ENCODE peak calls at places on chromosomes 4 and X, in seven cellular contexts. H is H9, X is cardiac muscle cell, S is AG09309, J is D721Med, O is WTC11, E is fibroblast of mammary gland. R is an unnamed sample.

GRCh38 chr4:118762753-118763477 is 73.0 kb downstream of the SEC24D start:
- DNase-seq in O (no peak), J (no peak), X (no peak), H (no peak), S (no peak), E (no peak), R (no peak)

GRCh38 chr4:169286562-169287301 is 16.0 kb upstream of the SH3RF1 start:
- DNase-seq in O (peak; percentile 23), J (no peak), S (no peak), E (peak; percentile 29), X (no peak), H (no peak), R (no peak)

GRCh38 chrX:10008483-10009056 is 41.4 kb downstream of the CLDN34 start:
- DNase-seq in O (no peak), J (no peak), S (no peak), E (no peak), X (no peak), H (no peak), R (no peak)

GRCh38 chrX:11899091-11899490 is 141.1 kb downstream of the MSL3 start:
- DNase-seq in H (no peak), S (no peak), O (no peak), E (peak; percentile 53), X (no peak), J (no peak), R (no peak)

GRCh38 chr4:16116019-16116418 is 32.2 kb upstream of the PROM1 start:
- DNase-seq in X (peak; percentile 71), E (no peak), S (no peak), H (peak; percentile 21), J (no peak), O (no peak), R (no peak)

GRCh38 chr4:142331132-142331531 is 515.0 kb downstream of the INPP4B start:
- DNase-seq in H (no peak), S (no peak), X (no peak), O (no peak), E (peak; percentile 44), J (no peak), R (no peak)

GRCh38 chrX:17732138-17732783 is 5.0 kb upstream of the SCML1 start:
- DNase-seq in S (no peak), H (no peak), E (peak; percentile 23), X (no peak), J (no peak), O (no peak), R (no peak)

GRCh38 chr4:26140150-26140898 is 180.5 kb upstream of the RBPJ start:
- DNase-seq in O (no peak), E (peak; percentile 57), S (peak; percentile 47), X (no peak), H (no peak), J (no peak), R (no peak)

GRCh38 chrX:20477836-20478532 is 211.3 kb upstream of the RPS6KA3 start:
- DNase-seq in H (no peak), J (no peak), X (no peak), O (no peak), E (no peak), S (no peak), R (no peak)

GRCh38 chr4:53476232-53477037 is 99.0 kb downstream of the FIP1L1 start:
- DNase-seq in O (no peak), E (peak; percentile 100), X (no peak), H (no peak), S (peak; percentile 99), J (no peak), R (no peak)

GRCh38 chrX:24055043-24055356 is 244 bp downstream of the EIF2S3 start:
- DNase-seq in E (no peak), O (no peak), X (no peak), S (no peak), J (no peak), H (no peak), R (no peak)

GRCh38 chr4:188221090-188221489 is 81.8 kb downstream of the TRIML1 start:
- DNase-seq in H (no peak), S (no peak), X (no peak), O (no peak), E (no peak), J (no peak), R (no peak)

GRCh38 chrX:24426340-24426913 is 38.7 kb upstream of the PDK3 start:
- DNase-seq in E (peak; percentile 27), O (no peak), S (no peak), J (no peak), H (no peak), X (no peak), R (no peak)

GRCh38 chr4:118964891-118965411 is 76.3 kb downstream of the SYNPO2 start:
- DNase-seq in S (no peak), E (peak; percentile 72), O (no peak), J (no peak), X (no peak), H (no peak), R (no peak)

GRCh38 chrX:133654801-133655200 is 239.5 kb upstream of the GPC4 start:
- DNase-seq in H (no peak), S (no peak), X (no peak), E (peak; percentile 84), O (no peak), J (no peak), R (no peak)

GRCh38 chrX:46250151-46250550 is 295.1 kb downstream of the ZNF674 start:
- DNase-seq in H (no peak), X (no peak), S (no peak), E (no peak), O (no peak), J (no peak), R (no peak)

GRCh38 chr4:143393195-143393594 is 56.5 kb downstream of the GAB1 start:
- DNase-seq in S (no peak), H (no peak), O (no peak), J (no peak), X (no peak), E (no peak), R (no peak)

GRCh38 chrX:133053854-133054565 is 42.9 kb downstream of the USP26 start:
- DNase-seq in S (no peak), H (no peak), O (no peak), E (peak; percentile 1), X (no peak), J (no peak), R (no peak)

GRCh38 chr4:161252520-161253141 is 911.2 kb downstream of the FSTL5 start:
- DNase-seq in X (peak; percentile 37), J (no peak), S (no peak), E (peak; percentile 1), O (no peak), H (no peak), R (no peak)

GRCh38 chr4:829291-829690 is 3.4 kb upstream of the CPLX1 start:
- DNase-seq in X (no peak), J (no peak), O (no peak), H (no peak), E (no peak), S (no peak), R (no peak)

GRCh38 chr4:120809518-120809917 is 113.0 kb downstream of the PRDM5 start:
- DNase-seq in X (no peak), H (no peak), S (no peak), J (no peak), O (no peak), E (no peak), R (no peak)
- TF ChIP-seq CTCF in X (peak; percentile 43), H (peak; percentile 67), S (peak; percentile 29), J (peak; percentile 16), O (no peak), E (peak; percentile 48), R (peak; percentile 28)

GRCh38 chrX:143988356-143988755 is 104.5 kb downstream of the UBE2NL start:
- DNase-seq in O (no peak), X (no peak), J (no peak), S (no peak), H (no peak), E (no peak), R (no peak)
- TF ChIP-seq CTCF in O (no peak), X (no peak), J (no peak), S (no peak), H (no peak), E (no peak), R (no peak)

GRCh38 chr4:151644625-151645024 is 116.2 kb downstream of the GATB start:
- DNase-seq in S (no peak), O (peak; percentile 69), E (no peak), H (peak; percentile 75), X (peak; percentile 71), J (no peak), R (peak; percentile 59)
- TF ChIP-seq CTCF in S (peak; percentile 43), O (peak; percentile 43), E (peak; percentile 50), H (peak; percentile 76), X (peak; percentile 46), J (peak; percentile 69), R (peak; percentile 57)

DNA sequence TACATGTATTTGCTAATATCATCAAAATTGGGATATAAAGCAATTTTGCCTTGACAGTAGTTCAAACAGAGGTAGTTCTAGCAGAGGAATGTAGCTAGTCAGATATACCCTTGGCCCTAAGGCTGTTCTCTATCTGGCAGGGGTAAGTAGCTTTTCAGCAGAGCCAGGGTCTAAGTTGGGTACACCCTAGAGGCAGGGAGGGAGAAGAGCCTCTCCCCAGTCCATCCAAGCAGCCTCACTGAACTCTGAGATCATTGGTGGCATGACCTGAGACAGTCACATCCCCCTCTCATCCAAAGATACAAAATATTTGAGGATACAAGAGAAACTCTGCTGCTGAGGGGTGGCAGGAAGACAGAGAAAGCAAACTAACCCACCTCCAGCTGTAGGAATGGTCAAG is 343.7 kb downstream of the DHX15 start:
- DNase-seq in S (no peak), O (no peak), E (no peak), H (peak; percentile 37), X (peak; percentile 13), J (no peak), R (no peak)
- TF ChIP-seq CTCF in S (no peak), O (no peak), E (no peak), H (peak; percentile 42), X (no peak), J (no peak), R (no peak)

GRCh38 chrX:6826856-6827255 is 291.9 kb upstream of the VCX3A start:
- DNase-seq in E (no peak), X (no peak), S (no peak), J (no peak), O (no peak), H (no peak), R (no peak)
- TF ChIP-seq CTCF in E (no peak), X (no peak), S (no peak), J (no peak), O (no peak), H (no peak), R (no peak)

GRCh38 chr4:178395798-178396197 is 953.6 kb upstream of the AGA start:
- DNase-seq in E (no peak), J (no peak), S (no peak), O (no peak), X (no peak), H (peak; percentile 60), R (no peak)
- TF ChIP-seq CTCF in E (no peak), J (no peak), S (no peak), O (no peak), X (no peak), H (peak; percentile 75), R (no peak)